ENCODE peak calls at places on chromosomes 12 and 14, in seven cellular contexts. G, U, E, Y, Q, Z and T are unnamed samples.

GRCh38 chr12:47757840-47758583 is 668 bp downstream of the RAPGEF3 start:
- DNase-seq in Y (peak), Q (peak), E (no peak), G (no peak), Z (no peak), U (no peak), T (peak)

GRCh38 chr14:45252356-45253069 is 489 bp downstream of the MIS18BP1 start:
- DNase-seq in E (no peak), Q (no peak), G (peak), U (no peak), Z (no peak), Y (no peak), T (no peak)

GRCh38 chr14:70032016-70032415 is 152.8 kb downstream of the SMOC1 start:
- DNase-seq in Q (no peak), G (no peak), Y (no peak), E (no peak), Z (no peak), U (no peak), T (no peak)

GRCh38 chr12:1531160-1531653 is 63.2 kb downstream of the FBXL14 start:
- DNase-seq in E (no peak), G (no peak), U (no peak), Q (peak), Y (no peak), Z (no peak), T (no peak)

GRCh38 chr12:32846053-32846452 is 50.5 kb downstream of the PKP2 start:
- DNase-seq in U (no peak), G (no peak), E (no peak), Z (no peak), Y (no peak), Q (no peak), T (no peak)

GRCh38 chr12:19666070-19666469 is 226.8 kb downstream of the AEBP2 start:
- DNase-seq in U (no peak), G (no peak), Z (no peak), E (no peak), Y (no peak), Q (no peak), T (no peak)

GRCh38 chr12:124518051-124518932 is 49.1 kb downstream of the NCOR2 start:
- DNase-seq in Z (peak), U (no peak), Y (peak), G (peak), E (no peak), Q (peak), T (peak)

GRCh38 chr14:33219957-33220356 is 281.3 kb downstream of the NPAS3 start:
- DNase-seq in U (no peak), Z (no peak), E (no peak), Q (no peak), Y (no peak), G (no peak), T (no peak)

GRCh38 chr14:53306267-53306721 is 153.2 kb upstream of the DDHD1 start:
- DNase-seq in Z (peak), E (peak), U (no peak), G (peak), Y (peak), Q (no peak), T (peak)

GRCh38 chr14:94599656-94600004 is 12.6 kb upstream of the SERPINA3 start:
- DNase-seq in G (no peak), Y (no peak), Z (no peak), U (no peak), E (no peak), Q (no peak), T (no peak)

GRCh38 chr12:13099910-13100609 is 3.4 kb downstream of the GSG1 start:
- DNase-seq in U (no peak), E (no peak), Z (no peak), G (no peak), Y (no peak), Q (no peak), T (no peak)

GRCh38 chr12:16562413-16562812 is 43.5 kb downstream of the LMO3 start:
- DNase-seq in E (no peak), G (no peak), U (no peak), Y (no peak), Z (no peak), Q (no peak), T (no peak)

GRCh38 chr12:120397827-120398563 is 29.0 kb upstream of the MSI1 start:
- DNase-seq in U (no peak), E (no peak), G (peak), Z (no peak), Y (peak), Q (peak), T (no peak)

GRCh38 chr12:13161172-13161571 is 35.4 kb upstream of the EMP1 start:
- DNase-seq in Q (no peak), Y (no peak), Z (no peak), U (no peak), E (no peak), G (no peak), T (no peak)

GRCh38 chr14:44010071-44010470 is 497.0 kb downstream of the FSCB start:
- DNase-seq in Q (no peak), U (no peak), G (no peak), E (no peak), Y (no peak), Z (no peak), T (no peak)

GRCh38 chr12:90058721-90059120 is 350.1 kb upstream of the ATP2B1 start:
- DNase-seq in Y (no peak), Q (no peak), G (no peak), U (no peak), Z (no peak), E (no peak), T (no peak)

GRCh38 chr14:104871145-104871655 is 6.1 kb downstream of the CEP170B start:
- DNase-seq in Q (peak), G (no peak), Z (no peak), Y (no peak), U (no peak), E (no peak), T (no peak)

GRCh38 chr14:85057266-85057665 is 472.7 kb upstream of the FLRT2 start:
- DNase-seq in G (no peak), Y (no peak), E (no peak), U (no peak), Z (no peak), Q (no peak), T (no peak)

GRCh38 chr14:104267895-104268294 is 129.5 kb downstream of the KIF26A start:
- DNase-seq in Z (no peak), U (no peak), E (no peak), G (no peak), Y (peak), Q (peak), T (peak)

GRCh38 chr14:70771781-70772212 is 37.5 kb downstream of the MAP3K9 start:
- DNase-seq in G (no peak), Y (no peak), E (no peak), Z (no peak), Q (no peak), U (no peak), T (no peak)

GRCh38 chr12:29427964-29428363 is 47.0 kb upstream of the ERGIC2 start:
- DNase-seq in U (no peak), Z (peak), G (no peak), Q (no peak), E (no peak), Y (no peak), T (no peak)

GRCh38 chr12:105013892-105014291 is 27.8 kb downstream of the NOPCHAP1 start:
- DNase-seq in Z (no peak), G (no peak), Y (no peak), U (no peak), E (no peak), Q (no peak), T (no peak)

DNA sequence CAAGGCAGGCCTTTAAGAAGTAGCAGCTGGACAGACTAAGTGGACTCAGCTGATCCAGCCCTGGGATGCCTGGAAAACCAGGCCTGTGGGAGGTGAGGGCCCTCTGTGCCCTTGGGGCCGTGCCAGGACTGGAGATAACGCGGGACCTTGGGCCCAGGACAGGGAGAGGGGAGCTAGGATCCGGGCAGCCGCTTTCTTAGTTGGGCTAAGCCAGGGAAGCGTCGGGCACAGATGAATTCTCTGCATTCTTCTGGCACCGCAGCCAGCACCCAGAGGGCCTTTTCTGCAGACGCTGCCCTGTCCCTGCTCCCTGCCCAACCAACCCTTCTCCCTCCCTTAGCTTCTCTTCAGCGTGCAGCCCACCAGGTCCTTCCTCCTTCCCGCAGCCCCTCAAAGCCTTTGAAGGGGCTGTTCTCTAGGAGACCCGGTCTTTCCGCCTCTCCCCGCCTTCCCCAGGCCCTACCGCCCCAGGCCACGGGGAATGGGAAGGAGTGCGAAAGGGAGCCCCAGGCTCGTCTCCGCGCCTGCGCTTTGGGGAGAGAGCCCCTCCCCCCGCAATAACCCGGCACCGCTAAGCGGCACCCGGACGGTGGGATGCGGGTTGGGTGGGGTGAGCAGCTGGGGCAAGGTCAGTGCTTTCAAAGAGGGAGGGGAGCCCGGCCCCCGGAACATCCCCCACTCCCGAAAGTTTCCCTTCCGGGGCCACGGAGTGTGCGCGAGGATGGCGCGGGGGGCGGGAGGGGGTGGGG is 688 bp downstream of the NCKAP5L start:
- DNase-seq in U (peak), Q (peak), Y (peak), Z (no peak), E (peak), G (peak), T (peak)
- H3K27ac ChIP-seq in U (peak), Q (peak), Y (peak), Z (peak), E (no peak), G (peak), T (peak)

DNA sequence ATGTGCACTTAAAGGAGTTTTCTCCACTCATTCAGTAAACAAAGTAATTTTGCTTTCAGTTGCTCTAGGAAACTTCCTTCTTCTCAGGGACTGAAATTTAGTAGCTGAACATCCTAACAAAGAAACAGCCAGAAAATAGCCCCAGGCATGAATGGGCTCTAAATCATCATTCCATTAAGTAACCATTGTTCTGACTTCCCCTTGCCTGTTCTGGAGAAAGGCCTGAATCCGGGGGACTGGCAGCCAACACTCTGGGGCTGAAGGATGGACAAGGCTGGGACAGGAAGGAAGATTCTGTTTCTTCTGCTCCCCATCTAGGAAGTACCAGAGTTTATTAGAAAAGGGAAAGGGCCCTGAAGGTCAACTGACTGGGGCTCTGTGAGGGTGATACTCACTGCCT is 104.5 kb downstream of the ESRRB start:
- DNase-seq in Y (no peak), G (no peak), U (no peak), Q (no peak), E (no peak), Z (no peak), T (no peak)
- H3K27ac ChIP-seq in Y (no peak), G (no peak), U (no peak), Q (no peak), E (no peak), Z (no peak), T (no peak)

DNA sequence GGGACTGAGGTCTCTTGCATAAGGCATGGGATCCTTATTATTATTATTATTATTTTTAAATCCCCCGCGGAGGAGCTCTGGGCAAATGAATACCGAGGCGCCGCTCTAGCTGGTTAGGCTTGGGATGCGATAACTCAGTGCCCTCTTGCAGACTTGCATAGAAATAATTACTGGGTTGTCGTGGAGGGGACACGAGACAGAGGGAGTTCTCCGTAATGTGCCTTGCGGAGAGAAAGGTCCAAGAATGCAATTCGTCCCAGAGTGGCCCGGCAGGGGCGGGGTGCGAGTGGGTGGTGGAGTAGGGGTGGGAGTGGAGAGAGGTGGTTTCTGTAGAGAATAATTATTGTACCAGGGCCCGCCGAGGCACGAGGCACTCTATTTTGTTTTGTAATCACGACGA is 2.5 kb upstream of the TBX5 start:
- DNase-seq in Z (no peak), Q (no peak), E (no peak), Y (no peak), U (no peak), G (no peak), T (no peak)
- H3K27ac ChIP-seq in Z (no peak), Q (no peak), E (no peak), Y (no peak), U (no peak), G (no peak), T (no peak)

GRCh38 chr14:100471451-100472093 is 115.6 kb downstream of the BEGAIN start:
- DNase-seq in G (no peak), Q (no peak), E (no peak), Y (no peak), Z (peak), U (no peak), T (no peak)
- H3K27ac ChIP-seq in G (no peak), Q (peak), E (no peak), Y (no peak), Z (peak), U (no peak), T (no peak)

GRCh38 chr14:91116913-91117588 is 3.2 kb downstream of the DGLUCY start:
- DNase-seq in Y (no peak), Z (no peak), G (no peak), U (no peak), E (no peak), Q (no peak), T (no peak)
- H3K27ac ChIP-seq in Y (peak), Z (no peak), G (no peak), U (peak), E (peak), Q (peak), T (peak)

DNA sequence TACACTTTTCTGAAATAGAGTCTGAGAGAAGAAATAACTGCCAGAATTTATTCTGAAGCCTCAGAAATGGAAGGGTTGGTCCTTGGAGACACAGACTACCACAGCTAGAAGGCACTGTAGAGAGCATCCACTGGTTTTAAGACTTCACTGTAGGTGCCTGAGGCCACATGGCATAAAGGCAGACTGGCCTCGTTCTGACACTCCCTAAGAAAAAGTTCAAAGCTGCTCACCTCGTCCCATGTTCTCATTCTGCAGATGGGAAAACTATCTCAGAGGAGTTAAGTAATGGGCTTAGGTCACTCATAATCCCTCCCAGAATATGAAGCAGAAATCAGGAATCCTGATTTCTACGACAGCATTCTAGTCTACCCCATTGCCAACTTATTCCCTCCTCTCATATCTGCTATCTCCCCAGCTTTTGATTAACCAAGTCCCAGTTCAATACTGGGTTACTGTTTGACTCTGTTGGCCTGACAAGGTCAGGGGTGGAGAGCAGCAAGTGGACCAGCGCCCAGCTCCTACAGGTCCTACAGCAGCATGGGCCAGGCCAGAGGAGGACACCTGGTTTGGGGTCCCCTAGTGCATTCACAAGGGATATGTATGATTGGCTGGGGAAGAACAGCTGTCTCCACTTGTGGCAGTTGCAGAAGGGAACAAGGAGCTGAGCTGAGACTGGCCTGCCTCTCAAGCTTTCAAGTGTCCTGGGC is 3.7 kb downstream of the ITGA5 start:
- DNase-seq in U (no peak), Y (no peak), Z (no peak), G (no peak), Q (no peak), E (no peak), T (no peak)
- H3K27ac ChIP-seq in U (peak), Y (peak), Z (no peak), G (peak), Q (peak), E (no peak), T (peak)

DNA sequence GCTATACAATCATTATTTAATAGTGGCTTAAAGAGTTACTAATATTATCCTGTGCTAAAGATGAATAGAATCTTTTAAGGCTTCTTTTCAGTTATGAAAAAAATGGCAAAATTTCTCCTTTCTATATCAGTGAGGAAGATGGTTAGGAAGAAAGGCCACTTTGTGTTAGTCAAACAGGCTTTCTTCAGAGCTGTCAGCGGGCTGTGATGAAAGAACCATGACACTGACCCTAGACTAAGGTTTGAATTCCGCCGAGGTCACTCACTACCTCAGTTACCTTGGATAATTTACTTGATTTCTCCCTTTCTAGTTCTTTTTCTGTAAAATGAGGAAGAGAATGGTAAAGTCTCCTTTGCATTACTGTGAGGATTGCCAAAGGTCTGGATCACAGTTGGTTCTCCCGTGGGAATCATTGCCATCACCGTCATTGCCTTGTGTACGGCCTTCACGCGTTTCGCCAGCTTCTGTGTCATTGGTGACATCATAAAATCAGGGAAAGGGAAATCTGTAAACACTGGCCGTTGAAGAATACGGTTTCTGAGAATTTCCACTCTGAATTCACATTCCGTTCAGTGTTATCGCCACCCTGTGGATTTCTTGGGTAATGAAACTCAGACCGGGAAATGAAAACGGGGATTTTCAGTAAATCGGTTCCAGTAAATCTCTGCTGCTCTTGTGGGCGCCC is 26.7 kb upstream of the YBX3 start:
- DNase-seq in G (peak), Y (peak), U (peak), Z (peak), Q (no peak), E (peak), T (peak)
- H3K27ac ChIP-seq in G (peak), Y (peak), U (no peak), Z (no peak), Q (peak), E (no peak), T (peak)

GRCh38 chr12:28035483-28035882 is 63.0 kb upstream of the PTHLH start:
- DNase-seq in E (no peak), Z (no peak), Y (no peak), G (no peak), U (no peak), Q (no peak), T (no peak)
- H3K27ac ChIP-seq in E (no peak), Z (no peak), Y (no peak), G (no peak), U (no peak), Q (no peak), T (no peak)

GRCh38 chr12:69555461-69555860 is 29.8 kb upstream of the CCT2 start:
- DNase-seq in Y (no peak), G (no peak), E (no peak), Q (no peak), Z (no peak), U (no peak), T (no peak)
- H3K27ac ChIP-seq in Y (no peak), G (no peak), E (no peak), Q (no peak), Z (peak), U (no peak), T (no peak)

GRCh38 chr12:50723870-50724269 is 40.0 kb upstream of the ATF1 start:
- DNase-seq in Q (no peak), Z (no peak), E (no peak), Y (no peak), G (no peak), U (no peak), T (no peak)

GRCh38 chr12:50728417-50728816 is 35.5 kb upstream of the ATF1 start:
- DNase-seq in Q (no peak), Z (no peak), E (no peak), G (no peak), Y (no peak), U (no peak), T (no peak)

GRCh38 chr12:50727466-50727865 is 36.4 kb upstream of the ATF1 start:
- DNase-seq in Q (no peak), E (no peak), Z (no peak), G (no peak), Y (no peak), U (no peak), T (no peak)

GRCh38 chr12:50728841-50729240 is 35.1 kb upstream of the ATF1 start:
- DNase-seq in G (no peak), E (no peak), Z (no peak), U (no peak), Q (no peak), Y (no peak), T (no peak)

GRCh38 chr12:50725011-50725899 is 38.6 kb upstream of the ATF1 start:
- DNase-seq in G (peak), Z (no peak), Q (no peak), E (no peak), Y (no peak), U (no peak), T (no peak)
- H3K27ac ChIP-seq in G (peak), Z (no peak), Q (no peak), E (no peak), Y (peak), U (no peak), T (no peak)